ENCODE peak calls at places on chromosomes 13 and 19, in four cellular contexts. L is ovary, Q is thyroid gland, V is cardiac muscle cell. I is an unnamed sample.
A peak's percentile ranks its signal among the peaks of the same experiment; 100 is the strongest.

GRCh38 chr13:58992478-58993042 is 1171.2 kb downstream of the DIAPH3 start:
- DNase-seq in V (no peak), L (no peak), Q (no peak), I (no peak)

GRCh38 chr13:41558781-41559560 is 101.6 kb downstream of the RGCC start:
- DNase-seq in L (no peak), V (no peak), Q (no peak), I (no peak)

GRCh38 chr19:7597689-7598088 is 2.0 kb downstream of the CAMSAP3 start:
- DNase-seq in Q (no peak), L (no peak), V (no peak), I (peak; percentile 59)

GRCh38 chr13:23378009-23378632 is 55.4 kb downstream of the SACS start:
- DNase-seq in V (no peak), Q (peak; percentile 6), L (no peak), I (no peak)

GRCh38 chr13:99577934-99578917 is 77.0 kb downstream of the TM9SF2 start:
- DNase-seq in V (no peak), L (peak; percentile 52), Q (no peak), I (no peak)

GRCh38 chr19:37966211-37967072 is 59.4 kb downstream of the SIPA1L3 start:
- DNase-seq in L (no peak), V (no peak), Q (peak; percentile 58), I (no peak)

GRCh38 chr13:23470706-23471610 is 37.5 kb upstream of the SACS start:
- DNase-seq in Q (no peak), V (no peak), L (no peak), I (no peak)

GRCh38 chr19:8323781-8324185 is 2.5 kb downstream of the RPS28 start:
- DNase-seq in L (no peak), Q (no peak), V (no peak), I (no peak)

GRCh38 chr19:48613024-48613851 is 1.6 kb downstream of the FAM83E start:
- DNase-seq in L (no peak), V (no peak), Q (no peak), I (no peak)

GRCh38 chr13:22403144-22403543 is 732.3 kb downstream of the FGF9 start:
- DNase-seq in Q (no peak), L (no peak), V (no peak), I (no peak)

GRCh38 chr19:2051771-2052704 is 994 bp upstream of the MKNK2 start:
- DNase-seq in L (peak; percentile 82), V (no peak), Q (no peak), I (peak; percentile 50)

GRCh38 chr13:33284016-33284415 is 1.5 kb downstream of the STARD13 start:
- DNase-seq in L (no peak), Q (no peak), V (no peak), I (no peak)

GRCh38 chr19:47619763-47620162 is 10.8 kb downstream of the BICRA start:
- DNase-seq in V (no peak), L (no peak), Q (no peak), I (no peak)

GRCh38 chr13:32001392-32001768 is 30.2 kb upstream of the FRY start:
- DNase-seq in L (no peak), V (peak; percentile 32), Q (peak; percentile 9), I (peak; percentile 62)

GRCh38 chr13:51130348-51130747 is 19.3 kb upstream of the C13orf42 start:
- DNase-seq in V (no peak), L (no peak), Q (no peak), I (no peak)

GRCh38 chr13:51122868-51123267 is 11.8 kb upstream of the C13orf42 start:
- DNase-seq in Q (no peak), L (no peak), V (no peak), I (no peak)

DNA sequence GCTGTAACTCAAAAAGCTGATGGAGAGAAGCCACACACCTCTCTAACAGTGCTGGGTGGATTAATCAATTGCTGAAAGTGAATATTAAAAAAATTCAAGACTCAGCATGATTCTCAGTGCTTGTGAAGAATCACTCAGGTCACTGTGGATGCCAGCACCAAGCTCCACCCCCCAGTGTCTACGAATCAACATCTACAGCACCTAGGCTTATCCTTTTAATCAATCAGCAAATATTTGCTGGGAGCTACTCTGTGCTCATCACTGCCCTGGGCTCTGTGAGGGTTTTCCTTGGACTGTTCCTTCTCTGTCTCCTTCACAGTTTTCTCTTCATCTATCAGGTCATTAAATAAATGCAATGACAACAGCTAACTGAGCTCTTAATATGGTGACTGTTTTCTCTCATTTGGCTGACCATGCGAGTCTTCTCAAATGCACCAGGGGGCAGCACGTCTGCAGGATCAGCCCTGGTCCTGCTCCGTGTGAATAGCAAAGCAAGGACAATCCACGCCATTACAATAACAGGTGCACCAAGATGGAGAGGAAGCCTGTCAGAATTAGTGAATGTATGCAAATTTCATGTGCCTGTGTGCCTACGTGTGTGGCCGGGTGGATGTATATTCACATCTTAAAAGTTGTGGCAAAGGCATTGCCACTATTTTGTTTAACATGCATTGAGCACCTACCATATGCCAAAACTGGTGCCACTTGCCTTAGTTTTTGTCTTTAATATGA is 14.6 kb upstream of the C13orf42 start:
- DNase-seq in V (peak; percentile 78), L (no peak), Q (peak; percentile 68), I (peak; percentile 65)
- TF ChIP-seq CTCF in V (peak; percentile 86), L (no peak), Q (peak; percentile 33), I (peak; percentile 41)

GRCh38 chr19:14116918-14117578 is 514 bp downstream of the PRKACA start:
- DNase-seq in L (peak; percentile 55), Q (peak; percentile 35), V (no peak), I (peak; percentile 34)
- H3K4me1 ChIP-seq in L (peaks cover 30% of the 10 kb centered on the region), Q (peaks cover 38% of the 10 kb centered on the region), V (peaks cover 48% of the 10 kb centered on the region), I (peaks cover 61% of the 10 kb centered on the region)

GRCh38 chr19:44740351-44740824 is 8.1 kb upstream of the BCL3 start:
- DNase-seq in L (no peak), Q (peak; percentile 66), V (no peak), I (no peak)
- TF ChIP-seq CTCF in L (no peak), Q (no peak), V (no peak), I (no peak)

DNA sequence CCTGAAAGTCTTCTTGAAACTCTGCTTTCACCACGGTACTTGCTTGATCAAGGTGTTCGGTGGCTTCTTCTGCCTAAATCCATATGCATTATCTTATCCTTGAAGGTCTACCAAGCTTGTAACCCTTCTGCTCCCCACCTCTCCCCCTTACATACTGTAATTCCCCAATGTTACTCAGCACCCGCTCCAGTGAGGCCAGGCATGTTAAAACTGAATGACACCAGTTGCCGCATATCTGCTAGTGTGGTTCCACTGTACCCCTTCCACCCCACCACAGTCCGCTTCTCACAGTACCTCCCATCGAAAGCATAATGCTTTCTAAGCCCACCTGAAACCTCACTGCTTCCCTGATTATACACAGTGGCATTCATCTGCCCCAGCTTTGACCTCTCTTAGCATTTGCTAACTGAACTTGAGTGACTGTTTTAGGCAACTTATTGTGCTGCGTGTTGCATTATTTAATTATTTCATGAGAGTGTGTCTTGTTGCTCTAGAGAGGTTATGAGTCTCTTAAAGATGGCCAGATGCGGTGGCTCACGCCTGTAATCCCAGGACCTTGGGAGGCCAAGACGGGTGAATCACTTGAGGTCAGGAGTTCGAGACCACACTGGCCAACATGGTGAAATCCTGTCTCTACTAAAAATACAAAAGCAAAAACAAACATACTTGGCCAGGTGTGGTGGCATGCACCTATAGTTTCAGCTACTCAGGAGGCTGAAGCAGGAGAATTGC is 87.6 kb upstream of the MBNL2 start:
- DNase-seq in V (no peak), Q (no peak), L (no peak), I (no peak)
- H3K4me1 ChIP-seq in V (no peaks in the 10 kb centered on the region), Q (no peaks in the 10 kb centered on the region), L (no peaks in the 10 kb centered on the region), I (no peaks in the 10 kb centered on the region)

DNA sequence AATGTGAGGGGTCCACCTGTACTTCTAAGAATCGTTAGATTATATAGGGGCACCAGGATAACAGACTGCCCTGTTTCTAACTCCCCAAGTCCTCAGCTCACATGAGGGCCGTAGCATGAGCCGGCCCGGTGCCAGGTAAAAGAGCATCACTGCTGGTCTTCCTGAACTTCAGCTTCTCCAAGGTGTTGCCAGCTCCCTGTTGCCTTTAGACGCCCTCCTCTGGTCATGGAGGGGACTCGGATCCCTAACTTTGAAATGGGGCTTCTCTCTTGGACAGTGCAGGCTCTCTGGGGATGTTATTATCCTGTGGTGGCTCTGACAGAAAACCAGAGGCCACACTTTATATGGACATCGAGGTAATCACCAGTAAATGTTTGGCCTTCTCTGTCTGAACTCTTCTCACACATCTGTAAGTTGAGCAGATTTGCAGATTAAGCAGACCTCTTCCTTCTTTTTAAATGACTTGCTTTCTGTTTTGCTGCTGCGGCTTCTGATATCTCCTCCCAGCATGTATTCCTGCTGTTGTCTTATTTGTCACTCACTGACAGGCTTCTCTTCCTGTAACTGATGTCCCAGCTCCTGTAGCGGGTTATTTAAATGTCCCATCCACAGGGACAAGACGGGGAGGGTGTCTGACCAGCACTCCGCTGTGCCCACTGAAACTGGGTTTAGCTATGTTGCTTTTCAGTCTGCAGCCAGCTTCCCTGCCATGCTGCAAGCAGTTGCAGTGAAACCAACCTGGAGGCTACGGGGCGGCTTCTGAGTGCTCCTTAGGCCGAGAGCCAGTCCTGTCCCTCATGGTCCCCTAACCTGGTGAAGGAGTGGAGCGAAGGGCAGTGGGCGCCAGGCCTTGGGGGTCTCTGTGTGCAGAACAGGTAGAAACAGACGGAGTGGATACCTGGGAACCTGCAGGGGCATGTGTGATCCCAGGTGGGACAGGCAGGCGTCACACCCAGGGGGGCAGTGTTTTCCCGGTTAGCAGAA is 39.2 kb downstream of the TSSK6 start:
- DNase-seq in L (no peak), Q (no peak), V (peak; percentile 55), I (peak; percentile 21)
- TF ChIP-seq CTCF in L (no peak), Q (no peak), V (peak; percentile 49), I (peak; percentile 17)